ENCODE peak calls at places on chromosomes 12 and 14, in nine cellular contexts. I is ELR; W is astrocyte; P is neuronal stem cell; R is pulmonary artery endothelial cell; Q is fibroblast of pulmonary artery; B is effector memory CD8-positive, alpha-beta T cell; F is amniotic epithelial cell; L is activated naive CD8-positive, alpha-beta T cell treated with anti-CD3 and anti-CD28 coated beads for 36 hours. U is an unnamed sample.

GRCh38 chr12:45637706-45638105 is 91.8 kb upstream of the ARID2 start:
- DNase-seq in B (no peak), P (no peak), L (no peak), F (peak), W (peak), R (peak), Q (peak), I (peak), U (no peak)

GRCh38 chr12:39538679-39539104 is 80.9 kb downstream of the ABCD2 start:
- DNase-seq in B (no peak), W (no peak), Q (no peak), R (no peak), I (no peak), P (no peak), L (no peak), F (no peak), U (no peak)

GRCh38 chr14:49971156-49972141 is 78.6 kb downstream of the ARF6 start:
- DNase-seq in P (no peak), R (no peak), Q (peak), I (no peak), W (no peak), B (peak), F (no peak), L (peak), U (peak)

GRCh38 chr12:116454950-116455447 is 104.2 kb upstream of the MAP1LC3B2 start:
- DNase-seq in P (no peak), R (peak), Q (peak), B (no peak), W (peak), F (peak), L (no peak), I (peak), U (no peak)

GRCh38 chr12:71392521-71393145 is 47.0 kb upstream of the LGR5 start:
- DNase-seq in F (peak), B (no peak), P (peak), I (peak), R (peak), Q (peak), W (peak), L (no peak), U (no peak)

GRCh38 chr14:105941226-105942166 is 415.1 kb downstream of the TMEM121 start:
- DNase-seq in P (no peak), L (no peak), B (no peak), R (no peak), F (no peak), Q (no peak), W (no peak), I (no peak), U (no peak)

GRCh38 chr14:69077841-69078240 is 75.1 kb downstream of the DCAF5 start:
- DNase-seq in I (peak), L (no peak), R (no peak), W (peak), P (no peak), B (no peak), Q (peak), F (peak), U (no peak)

GRCh38 chr12:107801150-107801549 is 26.6 kb downstream of the ASCL4 start:
- DNase-seq in L (no peak), Q (peak), F (peak), B (no peak), R (no peak), P (no peak), I (peak), W (peak), U (no peak)

GRCh38 chr12:2268478-2269286 is 215.9 kb downstream of the CACNA1C start:
- DNase-seq in W (peak), I (peak), F (peak), P (no peak), L (no peak), Q (peak), R (no peak), B (no peak), U (no peak)

GRCh38 chr14:91510171-91511013 is at the start of gene PPP4R3A:
- DNase-seq in L (peak), R (peak), W (peak), I (peak), P (peak), F (peak), Q (peak), B (peak), U (peak)

U was measured in GDM1.